ENCODE peak calls at places on chromosomes 13 and 19, in four cellular contexts. Q is upper lobe of right lung, Y is left ventricle myocardium inferior, N is endothelial cell of umbilical vein. K is an unnamed sample.

GRCh38 chr19:29665826-29666633 is 769 bp downstream of the PLEKHF1 start:
- DNase-seq in Q (peak; percentile 67), N (no peak), Y (peak; percentile 76), K (no peak)

GRCh38 chr19:3881272-3882040 is 971 bp downstream of the ATCAY start:
- DNase-seq in Q (no peak), Y (no peak), N (no peak), K (no peak)

GRCh38 chr19:46390866-46391265 is 22.5 kb downstream of the CCDC8 start:
- DNase-seq in Y (no peak), N (no peak), Q (peak; percentile 63), K (peak; percentile 42)

GRCh38 chr13:104422668-104423067 is 1356.5 kb upstream of the SLC10A2 start:
- DNase-seq in Y (no peak), Q (no peak), N (no peak), K (no peak)

GRCh38 chr13:80131204-80131603 is 209.7 kb downstream of the SPRY2 start:
- DNase-seq in Q (peak; percentile 90), N (peak; percentile 55), Y (peak; percentile 86), K (no peak)

GRCh38 chr19:8681345-8682021 is 17.1 kb downstream of the ACTL9 start:
- DNase-seq in N (no peak), Y (no peak), Q (no peak), K (no peak)

GRCh38 chr13:20719783-20720182 is 16.3 kb downstream of the IL17D start:
- DNase-seq in N (no peak), Q (no peak), Y (no peak), K (no peak)

GRCh38 chr19:47155141-47155540 is 24.5 kb downstream of the SAE1 start:
- DNase-seq in Y (peak; percentile 29), Q (no peak), N (no peak), K (no peak)

GRCh38 chr19:50796128-50796633 is 6.0 kb downstream of the ACP4 start:
- DNase-seq in N (no peak), Q (no peak), Y (no peak), K (no peak)

GRCh38 chr19:11693505-11694499 is 44.9 kb downstream of the ZNF823 start:
- DNase-seq in Q (no peak), Y (no peak), N (no peak), K (no peak)

GRCh38 chr19:10404888-10405808 is 1.8 kb upstream of the CDC37 start:
- DNase-seq in N (no peak), Y (no peak), Q (no peak), K (no peak)

GRCh38 chr13:111335263-111335662 is 14.8 kb downstream of the TEX29 start:
- DNase-seq in N (no peak), Y (no peak), Q (no peak), K (no peak)

GRCh38 chr13:61685683-61686013 is 270.0 kb upstream of the PCDH20 start:
- DNase-seq in Q (no peak), Y (no peak), N (no peak), K (no peak)

GRCh38 chr19:10603873-10604459 is 16.9 kb upstream of the AP1M2 start:
- DNase-seq in N (peak; percentile 79), Y (no peak), Q (no peak), K (no peak)

GRCh38 chr19:49014123-49014869 is 2.6 kb downstream of the LHB start:
- DNase-seq in N (no peak), Q (no peak), Y (no peak), K (peak; percentile 56)

GRCh38 chr19:10104665-10105221 is 1.4 kb upstream of the PPAN start:
- DNase-seq in N (no peak), Q (no peak), Y (no peak), K (no peak)

GRCh38 chr19:40578442-40578908 is 1.8 kb downstream of the SHKBP1 start:
- DNase-seq in N (peak; percentile 28), Q (no peak), Y (no peak), K (no peak)

GRCh38 chr13:33179463-33179862 is 106.1 kb downstream of the STARD13 start:
- DNase-seq in N (no peak), Y (no peak), Q (no peak), K (no peak)

GRCh38 chr19:2012941-2013682 is 2.4 kb downstream of the BTBD2 start:
- DNase-seq in Y (no peak), Q (no peak), N (no peak), K (no peak)

DNA sequence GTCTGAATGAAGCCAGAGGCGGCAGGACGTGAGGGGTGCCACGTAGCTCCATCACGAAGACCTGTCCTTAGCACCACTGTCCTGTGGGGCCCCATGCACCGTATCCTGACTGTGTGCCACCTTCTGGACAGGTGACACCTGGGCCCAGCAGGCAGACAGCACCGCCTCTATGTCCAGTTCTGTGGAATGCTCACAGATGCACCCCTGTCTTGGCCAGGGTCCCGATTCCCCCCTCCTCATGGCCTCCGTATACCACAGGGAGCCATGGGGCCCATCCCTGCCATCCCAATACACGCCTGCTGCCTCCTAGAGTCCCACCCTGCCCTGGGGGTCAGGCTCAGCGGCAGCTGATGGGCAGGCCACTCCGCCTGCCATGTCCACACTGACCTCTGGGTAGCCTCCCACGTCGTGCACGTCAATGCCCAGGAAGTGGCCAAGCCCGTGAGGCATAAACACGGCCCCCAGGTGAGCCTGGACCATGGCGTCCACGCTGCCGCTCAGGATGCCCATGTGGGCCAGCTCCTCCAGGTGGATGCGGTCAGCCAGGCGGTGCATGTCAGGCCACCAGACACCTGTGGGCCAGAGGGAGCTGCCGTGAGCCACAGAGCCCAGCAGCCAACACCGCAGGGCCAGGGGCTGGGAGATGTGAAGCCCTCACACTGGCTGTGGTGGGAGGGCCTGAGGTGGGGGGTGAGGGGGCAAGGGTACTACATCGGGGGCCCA is 17.6 kb downstream of the CEBPG start:
- DNase-seq in N (no peak), Q (no peak), Y (peak; percentile 18), K (peak; percentile 57)
- H3K4me1 ChIP-seq in N (peaks cover 11% of the 10 kb centered on the region), Q (peaks cover 71% of the 10 kb centered on the region), Y (peaks cover 98% of the 10 kb centered on the region), K (peaks cover 18% of the 10 kb centered on the region)

GRCh38 chr13:113791226-113791625 is 32.2 kb downstream of the TMEM255B start:
- DNase-seq in Y (no peak), Q (peak; percentile 38), N (no peak), K (no peak)
- TF ChIP-seq CTCF in Y (no peak), Q (no peak), N (no peak), K (no peak)

GRCh38 chr13:78609464-78610205 is 6.3 kb upstream of the POU4F1 start:
- DNase-seq in N (peak; percentile 30), Y (no peak), Q (no peak), K (no peak)

GRCh38 chr13:78606471-78607408 is 3.4 kb upstream of the POU4F1 start:
- DNase-seq in Q (no peak), Y (no peak), N (no peak), K (no peak)

GRCh38 chr13:78608705-78609463 is 5.5 kb upstream of the POU4F1 start:
- DNase-seq in Q (no peak), Y (no peak), N (peak; percentile 28), K (no peak)

GRCh38 chr13:78608254-78608704 is 4.9 kb upstream of the POU4F1 start:
- DNase-seq in Q (no peak), N (no peak), Y (no peak), K (no peak)

DNA sequence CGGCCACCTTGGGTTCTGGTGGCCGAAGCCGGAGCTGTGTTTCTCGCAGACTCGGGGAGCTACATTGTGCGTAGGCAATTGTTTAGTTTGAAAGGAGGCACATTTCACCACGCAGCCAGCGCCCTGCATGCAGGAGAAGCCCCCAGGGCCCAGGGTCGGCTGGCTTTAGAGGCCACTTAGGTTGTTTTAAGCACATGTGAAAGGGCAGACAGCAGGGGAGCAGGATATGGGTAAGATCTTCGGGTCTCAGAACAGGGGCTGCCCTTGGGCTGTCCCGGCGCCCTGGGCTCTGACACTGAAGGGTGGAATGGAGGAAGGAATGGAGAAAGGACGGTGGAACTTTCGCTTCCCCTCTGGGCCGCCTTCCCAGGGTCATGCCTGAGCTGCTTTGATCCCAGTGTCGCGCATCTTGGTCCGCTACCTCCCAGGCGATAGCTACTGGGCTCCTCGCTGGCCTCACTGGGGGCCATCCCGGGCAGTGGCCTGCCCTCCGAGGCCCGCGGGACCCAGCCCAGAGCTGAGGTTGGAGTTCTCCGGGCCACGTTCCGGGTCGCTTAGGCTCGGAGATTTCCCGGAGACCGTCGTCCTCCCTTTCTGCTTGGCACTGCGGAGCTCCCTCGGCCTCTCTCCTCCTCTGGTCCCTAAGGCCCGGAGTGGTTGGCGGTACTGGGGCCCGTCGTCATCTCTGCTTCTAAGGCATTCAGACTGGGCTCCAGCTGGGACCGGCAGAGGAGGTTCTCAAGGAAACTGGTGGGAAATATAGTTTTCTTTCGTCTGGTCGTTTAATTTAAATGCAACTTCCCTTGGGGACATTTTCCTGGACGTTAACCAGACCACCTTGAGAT is 4.3 kb upstream of the POU4F1 start:
- DNase-seq in Q (no peak), Y (no peak), N (no peak), K (no peak)
- H3K4me3 ChIP-seq in Q (no peak overlapping the region), Y (peak overlapping the region; percentile 68), N (no peak overlapping the region), K (no peak overlapping the region)

GRCh38 chr19:42279148-42279901 is 10.3 kb downstream of the CIC start:
- DNase-seq in Y (no peak), Q (no peak), N (no peak), K (no peak)
- H3K4me1 ChIP-seq in Y (peaks cover 93% of the 10 kb centered on the region), Q (peaks cover 71% of the 10 kb centered on the region), N (peaks cover 52% of the 10 kb centered on the region), K (peaks cover 48% of the 10 kb centered on the region)

GRCh38 chr19:18112989-18113478 is 15.5 kb downstream of the MAST3 start:
- DNase-seq in N (peak; percentile 80), Q (peak; percentile 93), Y (peak; percentile 87), K (no peak)

GRCh38 chr19:18117692-18118378 is 20.3 kb downstream of the MAST3 start:
- DNase-seq in N (peak; percentile 83), Y (peak; percentile 90), Q (peak; percentile 97), K (no peak)

GRCh38 chr19:18117364-18117691 is 19.8 kb downstream of the MAST3 start:
- DNase-seq in Q (no peak), Y (no peak), N (no peak), K (no peak)

GRCh38 chr19:18113827-18114226 is 16.2 kb downstream of the MAST3 start:
- DNase-seq in Y (no peak), Q (no peak), N (no peak), K (peak; percentile 23)

GRCh38 chr19:18114483-18114882 is 16.9 kb downstream of the MAST3 start:
- DNase-seq in Y (no peak), N (no peak), Q (no peak), K (no peak)
- TF ChIP-seq CTCF in Y (no peak), N (no peak), Q (no peak), K (no peak)

DNA sequence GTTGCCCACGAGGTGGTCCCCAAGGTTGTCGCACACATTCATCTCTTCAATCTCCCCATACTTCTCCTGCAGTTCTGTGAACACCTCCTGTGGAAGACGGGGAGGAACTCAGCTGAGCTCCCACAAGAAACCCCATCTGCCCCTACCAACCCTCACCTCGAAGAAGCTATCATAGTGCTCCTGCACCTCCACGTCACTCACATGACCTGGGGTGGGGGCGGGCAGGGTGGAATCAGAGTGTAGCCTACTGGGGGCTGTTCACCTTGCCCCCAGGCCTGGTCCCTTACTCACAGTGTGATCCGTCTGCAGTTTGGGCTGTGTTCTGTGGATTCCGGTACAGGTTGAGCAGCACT is 907 bp downstream of the U2AF1L4 start:
- DNase-seq in Y (no peak), N (no peak), Q (no peak), K (no peak)
- H3K4me3 ChIP-seq in Y (peak overlapping the region; percentile 87), N (peak overlapping the region; percentile 49), Q (peak overlapping the region; percentile 93), K (peak overlapping the region; percentile 70)

DNA sequence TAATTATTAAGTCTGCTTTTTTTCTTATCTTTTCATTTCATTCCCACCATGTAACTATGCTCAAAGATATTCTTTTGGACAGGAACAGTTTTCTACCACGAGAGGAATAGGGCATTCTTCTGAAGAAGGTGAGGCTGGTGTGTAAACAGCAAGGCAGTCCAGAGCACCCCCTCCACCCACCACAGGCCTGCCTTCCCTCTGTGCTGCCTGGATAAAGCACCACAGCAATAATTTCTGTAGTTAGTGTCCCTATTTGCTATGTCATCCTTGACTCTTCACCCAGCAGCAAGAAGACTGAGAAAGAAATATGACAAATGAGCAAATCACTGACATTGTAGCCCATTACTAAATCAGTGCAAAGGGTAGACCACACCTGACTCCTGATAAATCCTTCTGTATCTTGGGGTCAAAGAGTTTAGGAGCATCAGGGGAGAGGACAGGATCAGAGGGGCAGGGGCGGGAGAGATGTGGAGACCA is 88.1 kb upstream of the IRS2 start:
- DNase-seq in N (no peak), Q (no peak), Y (no peak), K (no peak)
- H3K4me1 ChIP-seq in N (no peaks in the 10 kb centered on the region), Q (peaks cover 14% of the 10 kb centered on the region), Y (peaks cover 42% of the 10 kb centered on the region), K (peaks cover 20% of the 10 kb centered on the region)

K was measured in RWPE2.